ENCODE peak calls at places on chromosomes 12 and 14, in four cellular contexts. G, K, V and P are unnamed samples. For H3K4me1, the result is how much of the 10 kb centered on the place peaks cover.

GRCh38 chr14:80850197-80850814 is 91.2 kb downstream of the CEP128 start:
- DNase-seq in G (no peak), K (no peak), V (no peak), P (no peak)

GRCh38 chr14:64232095-64232830 is 61.9 kb downstream of the ESR2 start:
- DNase-seq in G (peak), K (no peak), V (no peak), P (no peak)

GRCh38 chr12:124607681-124608425 is 40.4 kb upstream of the NCOR2 start:
- DNase-seq in G (no peak), K (no peak), V (no peak), P (no peak)

GRCh38 chr14:100109594-100109955 is 44.4 kb downstream of the EVL start:
- DNase-seq in G (no peak), K (no peak), V (no peak), P (no peak)

GRCh38 chr12:124091835-124092234 is 118.8 kb downstream of the ZNF664 start:
- DNase-seq in G (no peak), K (no peak), V (no peak), P (no peak)

GRCh38 chr14:95291859-95292542 is 27.7 kb downstream of the CLMN start:
- DNase-seq in G (peak), K (no peak), V (no peak), P (peak)

GRCh38 chr14:22978873-22979671 is 3.3 kb downstream of the AJUBA start:
- DNase-seq in G (no peak), K (no peak), V (peak), P (no peak)

GRCh38 chr12:26422839-26423398 is 227.5 kb downstream of the SSPN start:
- DNase-seq in G (no peak), K (no peak), V (no peak), P (no peak)

GRCh38 chr14:73180385-73180805 is 44.1 kb downstream of the PSEN1 start:
- DNase-seq in G (no peak), K (no peak), V (no peak), P (no peak)

GRCh38 chr14:97851438-97851995 is 1054.3 kb downstream of the VRK1 start:
- DNase-seq in G (no peak), K (no peak), V (no peak), P (no peak)

GRCh38 chr12:120394483-120395367 is 25.8 kb upstream of the MSI1 start:
- DNase-seq in G (no peak), K (no peak), V (peak), P (peak)

GRCh38 chr14:65637780-65638179 is 225.2 kb downstream of the FUT8 start:
- DNase-seq in G (no peak), K (peak), V (no peak), P (no peak)

GRCh38 chr14:37874429-37875109 is 279.1 kb downstream of the TTC6 start:
- DNase-seq in G (peak), K (peak), V (no peak), P (peak)

GRCh38 chr12:48021485-48022179 is 17.4 kb upstream of the COL2A1 start:
- DNase-seq in G (no peak), K (no peak), V (no peak), P (no peak)

GRCh38 chr14:86646688-86647687 is 1117.0 kb downstream of the FLRT2 start:
- DNase-seq in G (no peak), K (no peak), V (no peak), P (no peak)

GRCh38 chr12:131557310-131557709 is 153.6 kb upstream of the SFSWAP start:
- DNase-seq in G (no peak), K (no peak), V (no peak), P (no peak)

GRCh38 chr12:68786929-68787328 is 21.0 kb upstream of the MDM2 start:
- DNase-seq in G (no peak), K (no peak), V (no peak), P (no peak)

GRCh38 chr12:119547016-119547415 is 46.6 kb upstream of the TMEM233 start:
- DNase-seq in G (no peak), K (no peak), V (no peak), P (no peak)

GRCh38 chr12:43992856-43993255 is 157.0 kb downstream of the TMEM117 start:
- DNase-seq in G (no peak), K (no peak), V (no peak), P (no peak)

GRCh38 chr14:98953544-98954346 is 318.3 kb downstream of the BCL11B start:
- DNase-seq in G (peak), K (no peak), V (no peak), P (peak)

GRCh38 chr12:52847335-52848102 is 1.3 kb downstream of the KRT78 start:
- DNase-seq in G (no peak), K (no peak), V (no peak), P (no peak)

GRCh38 chr14:75068294-75069020 is 984 bp upstream of the ZC2HC1C start:
- DNase-seq in G (no peak), K (no peak), V (no peak), P (no peak)

GRCh38 chr12:64476844-64477243 is 24.9 kb downstream of the TBK1 start:
- DNase-seq in G (no peak), K (no peak), V (no peak), P (no peak)

GRCh38 chr12:24719293-24719721 is 229.6 kb downstream of the BCAT1 start:
- DNase-seq in G (no peak), K (no peak), V (no peak), P (no peak)

DNA sequence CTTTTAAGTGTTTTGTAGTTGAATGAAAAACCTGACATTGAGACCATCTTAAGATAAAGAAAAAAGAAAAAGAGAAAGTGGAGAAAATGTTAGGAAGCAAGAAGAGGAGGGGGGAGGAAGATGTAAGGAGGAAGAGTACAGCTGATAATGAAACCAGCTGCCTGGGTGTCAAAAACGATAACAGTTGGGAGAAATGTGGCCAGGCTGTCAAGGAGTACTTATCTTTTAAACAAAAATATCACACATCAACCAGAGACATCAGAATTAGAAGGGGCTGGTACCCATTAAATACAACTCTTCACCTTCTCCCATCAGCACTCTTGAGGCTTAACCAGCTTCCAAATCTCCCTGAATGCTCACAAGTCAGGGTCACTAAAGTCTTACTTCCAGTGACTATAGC is 4.5 kb downstream of the SLC11A2 start:
- DNase-seq in G (no peak), K (no peak), V (no peak), P (no peak)
- H3K4me1 ChIP-seq in G (under half), K (half or more), V (half or more), P (under half)

DNA sequence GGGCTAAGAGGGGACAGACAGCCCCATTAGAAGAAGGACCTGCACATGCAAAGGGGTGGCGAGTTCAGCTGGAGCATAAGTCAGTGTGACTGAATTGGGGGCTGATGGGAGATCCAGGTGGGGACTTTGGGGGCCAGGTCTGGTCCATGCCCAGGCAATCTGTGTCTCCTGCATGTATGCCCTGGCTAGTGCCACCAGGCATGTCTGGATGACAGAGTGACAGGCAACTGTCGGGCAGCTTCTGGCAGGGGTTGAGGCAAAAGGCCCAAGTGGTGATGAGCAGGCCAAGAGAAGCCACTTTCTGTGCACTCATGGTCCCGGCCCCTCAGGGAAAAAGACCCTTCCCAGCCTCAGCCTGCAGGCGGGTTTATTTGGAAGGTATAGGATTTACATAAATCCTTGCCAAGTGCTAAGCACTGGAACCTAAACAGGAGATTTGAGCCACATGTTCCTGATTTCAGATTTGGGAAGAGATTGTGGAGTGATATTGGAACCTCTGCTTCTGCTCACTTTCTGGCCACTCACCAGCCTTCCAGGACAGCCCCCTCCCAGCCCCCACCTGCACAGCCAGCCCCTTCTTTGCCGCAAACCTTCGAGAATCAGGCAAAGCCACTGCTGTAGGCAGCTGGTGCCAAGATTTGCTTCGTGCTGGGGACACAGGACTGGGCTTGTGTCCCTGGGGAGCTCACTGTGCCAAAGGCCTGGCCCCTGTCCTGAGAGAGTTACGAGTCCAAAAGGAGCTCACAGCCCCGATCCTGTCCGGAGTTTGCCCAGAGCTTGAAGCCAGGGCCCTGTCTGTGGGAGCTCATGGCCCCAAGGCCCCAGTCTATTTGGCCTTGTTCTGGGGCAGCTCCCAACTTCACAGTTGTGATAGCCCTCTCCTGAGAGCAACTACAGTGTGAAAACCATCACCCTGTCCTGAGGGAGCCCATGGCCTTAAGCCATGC is 232.5 kb upstream of the RTL1 start:
- DNase-seq in G (no peak), K (no peak), V (no peak), P (no peak)
- H3K4me1 ChIP-seq in G (under half), K (under half), V (under half), P (under half)

GRCh38 chr14:57707219-57707618 is 158.7 kb downstream of the SLC35F4 start:
- DNase-seq in G (no peak), K (no peak), V (no peak), P (no peak)

GRCh38 chr14:57712698-57713097 is 153.2 kb downstream of the SLC35F4 start:
- DNase-seq in G (no peak), K (no peak), V (no peak), P (no peak)

GRCh38 chr14:57714487-57714899 is 151.4 kb downstream of the SLC35F4 start:
- DNase-seq in G (no peak), K (no peak), V (no peak), P (no peak)

GRCh38 chr14:57709909-57710308 is 156.0 kb downstream of the SLC35F4 start:
- DNase-seq in G (no peak), K (no peak), V (no peak), P (no peak)

GRCh38 chr14:57712101-57712500 is 153.8 kb downstream of the SLC35F4 start:
- DNase-seq in G (no peak), K (no peak), V (no peak), P (no peak)
- H3K4me1 ChIP-seq in G (under half), K (under half), V (under half), P (under half)

DNA sequence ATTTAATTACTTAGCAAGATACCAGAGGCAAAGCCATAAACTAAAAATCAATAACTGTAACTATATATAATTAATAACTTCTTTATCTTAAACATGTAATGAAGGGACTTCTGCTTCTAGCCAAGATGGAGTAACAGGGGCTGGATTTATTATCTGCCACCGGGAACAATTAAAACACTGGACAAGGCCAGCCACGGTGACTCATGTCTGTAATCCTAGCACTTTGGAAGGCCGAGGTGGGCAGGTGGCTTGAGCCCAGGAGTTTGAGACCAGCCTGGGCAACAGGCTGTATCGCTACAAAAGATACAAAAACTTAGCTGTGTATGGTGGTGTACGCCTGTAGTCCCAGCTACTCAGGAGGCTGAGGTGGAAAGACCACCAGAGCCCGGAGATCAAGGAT is 113.6 kb downstream of the TAOK3 start:
- DNase-seq in G (no peak), K (no peak), V (no peak), P (no peak)
- H3K4me1 ChIP-seq in G (under half), K (under half), V (under half), P (under half)

GRCh38 chr12:31599053-31599452 is 8.1 kb upstream of the DENND5B start:
- DNase-seq in G (no peak), K (no peak), V (no peak), P (no peak)
- H3K4me1 ChIP-seq in G (under half), K (under half), V (under half), P (under half)

GRCh38 chr12:116048886-116049285 is 228.6 kb downstream of the MED13L start:
- DNase-seq in G (no peak), K (no peak), V (no peak), P (no peak)
- H3K4me1 ChIP-seq in G (under half), K (under half), V (under half), P (under half)

GRCh38 chr14:59483360-59483759 is 848 bp downstream of the L3HYPDH start:
- DNase-seq in G (no peak), K (no peak), V (no peak), P (no peak)
- H3K4me1 ChIP-seq in G (under half), K (under half), V (under half), P (under half)